ENCODE peak calls at places on chromosomes 1 and 21, in eight cellular contexts. C, A, W, V, H, D, U and X are unnamed samples.

GRCh38 chr1:246661451-246661850 is 62.8 kb upstream of the SCCPDH start:
- DNase-seq in C (no peak), A (no peak), W (no peak), V (no peak), H (no peak), D (no peak), U (no peak), X (peak; percentile 17)

GRCh38 chr21:44511938-44512275 is 28.1 kb downstream of the KRTAP10-1 start:
- DNase-seq in C (no peak), A (no peak), W (no peak), V (no peak), H (no peak), D (no peak), U (peak; percentile 56), X (no peak)

GRCh38 chr1:9538669-9539164 is 548 bp upstream of the SLC25A33 start:
- DNase-seq in C (no peak), A (no peak), W (no peak), V (no peak), H (peak; percentile 47), D (no peak), U (peak; percentile 59), X (no peak)

GRCh38 chr1:60553730-60554129 is 480.2 kb upstream of the C1orf87 start:
- DNase-seq in C (no peak), A (no peak), W (no peak), V (no peak), H (no peak), D (no peak), U (no peak), X (no peak)

GRCh38 chr1:188611432-188611831 is 1782.7 kb downstream of the PLA2G4A start:
- DNase-seq in C (no peak), A (peak; percentile 57), W (no peak), V (no peak), H (no peak), D (no peak), U (no peak), X (no peak)

GRCh38 chr1:15741183-15741850 is 982 bp upstream of the TMEM82 start:
- DNase-seq in C (no peak), A (peak; percentile 92), W (peak; percentile 70), V (peak; percentile 48), H (peak; percentile 82), D (peak; percentile 72), U (peak; percentile 88), X (peak; percentile 89)

GRCh38 chr1:34744851-34745250 is 10.0 kb upstream of the GJB5 start:
- DNase-seq in C (no peak), A (no peak), W (no peak), V (no peak), H (no peak), D (no peak), U (no peak), X (no peak)

GRCh38 chr1:204503122-204503912 is 8.7 kb upstream of the PIK3C2B start:
- DNase-seq in C (no peak), A (no peak), W (peak; percentile 78), V (peak; percentile 52), H (no peak), D (peak; percentile 85), U (no peak), X (peak; percentile 98)

GRCh38 chr1:97893844-97894243 is 27.0 kb downstream of the DPYD start:
- DNase-seq in C (no peak), A (no peak), W (no peak), V (peak; percentile 50), H (no peak), D (no peak), U (no peak), X (peak; percentile 39)
- H3K27ac ChIP-seq in C (no peak overlapping the region), A (no peak overlapping the region), W (no peak overlapping the region), V (no peak overlapping the region), H (no peak overlapping the region), D (no peak overlapping the region), U (no peak overlapping the region), X (no peak overlapping the region)

GRCh38 chr1:152107984-152108898 is 7.0 kb downstream of the TCHH start:
- DNase-seq in C (no peak), A (no peak), W (peak; percentile 83), V (peak; percentile 55), H (no peak), D (no peak), U (peak; percentile 35), X (no peak)
- H3K9me3 ChIP-seq in C (no peaks in the 10 kb centered on the region), A (peaks cover 8% of the 10 kb centered on the region), W (peaks cover 2% of the 10 kb centered on the region), V (no peaks in the 10 kb centered on the region), H (no peaks in the 10 kb centered on the region), D (no peaks in the 10 kb centered on the region), U (no peaks in the 10 kb centered on the region), X (no peaks in the 10 kb centered on the region)

DNA sequence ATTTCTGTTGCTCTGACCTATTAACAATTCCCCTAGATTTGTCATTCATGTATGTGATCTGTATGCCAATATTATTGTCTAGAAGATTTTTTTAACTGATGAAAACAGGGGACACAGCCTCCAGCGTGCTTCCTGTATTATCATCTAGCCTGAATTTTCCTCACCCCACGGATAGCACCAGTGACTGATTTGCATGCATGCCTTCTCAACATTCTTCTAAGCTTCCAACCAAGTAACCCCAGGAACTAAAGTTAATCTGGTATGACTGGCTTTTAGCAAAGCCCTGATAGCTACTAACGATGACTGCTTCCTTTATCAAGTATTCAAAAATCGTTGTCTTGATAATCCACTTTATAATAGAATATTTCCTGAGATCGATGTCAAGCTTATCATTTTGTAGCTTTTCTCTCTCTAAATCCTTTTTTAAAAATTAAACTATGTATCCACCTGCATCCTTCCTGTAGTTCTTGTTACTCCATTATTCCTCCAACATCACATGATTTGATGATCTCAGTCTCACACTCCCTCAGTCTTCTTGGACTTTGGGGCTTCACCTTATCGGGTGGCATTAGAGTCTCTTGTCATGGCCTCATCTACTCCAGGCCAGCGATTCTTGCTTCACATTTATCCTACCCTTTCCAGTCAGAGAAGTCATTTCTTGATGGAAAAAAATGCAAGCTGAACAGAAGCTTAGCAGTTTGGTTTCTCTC is 19.0 kb downstream of the BCAR3 start:
- DNase-seq in C (no peak), A (no peak), W (no peak), V (peak; percentile 79), H (no peak), D (no peak), U (no peak), X (no peak)
- H3K27ac ChIP-seq in C (peak overlapping the region; percentile 65), A (peak overlapping the region; percentile 46), W (peak overlapping the region; percentile 95), V (peak overlapping the region; percentile 33), H (peak overlapping the region; percentile 60), D (no peak overlapping the region), U (no peak overlapping the region), X (peak overlapping the region; percentile 86)

DNA sequence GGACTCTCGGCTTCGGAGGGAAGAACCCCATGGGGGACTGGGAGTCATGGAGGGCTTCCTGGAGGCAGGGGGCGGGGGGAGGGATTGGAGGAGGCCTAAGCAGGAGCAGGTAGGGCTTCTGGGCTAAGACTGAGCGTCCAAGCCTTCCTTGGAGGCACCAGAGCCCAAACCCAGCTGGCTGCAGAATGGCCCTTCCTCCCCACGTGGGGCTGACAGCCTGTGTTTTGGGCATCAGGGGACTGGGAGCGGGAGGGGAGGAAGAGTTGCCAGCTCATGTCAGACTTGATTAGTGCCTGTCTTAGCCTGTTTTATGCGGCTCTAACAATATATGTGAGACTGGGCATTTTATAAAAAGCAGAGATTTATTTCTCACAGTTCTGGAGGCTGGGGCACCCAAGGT is 38.9 kb downstream of the AJAP1 start:
- DNase-seq in C (no peak), A (no peak), W (no peak), V (no peak), H (no peak), D (no peak), U (no peak), X (no peak)
- H3K9me3 ChIP-seq in C (no peaks in the 10 kb centered on the region), A (peaks cover 3% of the 10 kb centered on the region), W (no peaks in the 10 kb centered on the region), V (no peaks in the 10 kb centered on the region), H (no peaks in the 10 kb centered on the region), D (no peaks in the 10 kb centered on the region), U (no peaks in the 10 kb centered on the region), X (peaks cover 5% of the 10 kb centered on the region)

GRCh38 chr1:53138991-53139884 is 3.2 kb downstream of the SLC1A7 start:
- DNase-seq in C (no peak), A (no peak), W (no peak), V (no peak), H (no peak), D (no peak), U (peak; percentile 14), X (no peak)
- H3K27ac ChIP-seq in C (no peak overlapping the region), A (no peak overlapping the region), W (peak overlapping the region; percentile 51), V (peak overlapping the region; percentile 51), H (peak overlapping the region; percentile 29), D (no peak overlapping the region), U (no peak overlapping the region), X (no peak overlapping the region)